ENCODE peak calls at places on chromosomes 2 and 18, in five cellular contexts. S, D, W, R and A are unnamed samples.

GRCh38 chr2:147511491-147511948 is 333.3 kb upstream of the ACVR2A start:
- DNase-seq in S (no peak), D (no peak), W (no peak), R (peak), A (no peak)

GRCh38 chr2:27202829-27203228 is 9.0 kb upstream of the ATRAID start:
- DNase-seq in S (no peak), D (no peak), W (no peak), R (no peak), A (no peak)

GRCh38 chr2:237130562-237131421 is 45.1 kb downstream of the COPS8 start:
- DNase-seq in S (no peak), D (no peak), W (no peak), R (no peak), A (no peak)

GRCh38 chr2:153575171-153575853 is 96.8 kb upstream of the RPRM start:
- DNase-seq in S (no peak), D (no peak), W (no peak), R (no peak), A (no peak)

GRCh38 chr18:56269958-56270357 is 368.4 kb downstream of the TXNL1 start:
- DNase-seq in S (no peak), D (no peak), W (no peak), R (no peak), A (no peak)

GRCh38 chr2:230921806-230922595 is 3.0 kb downstream of the GPR55 start:
- DNase-seq in S (peak), D (no peak), W (no peak), R (no peak), A (no peak)

GRCh38 chr18:43279015-43279758 is 1.9 kb upstream of the SYT4 start:
- DNase-seq in S (peak), D (no peak), W (no peak), R (peak), A (peak)

GRCh38 chr18:23784811-23785245 is 95.6 kb downstream of the LAMA3 start:
- DNase-seq in S (no peak), D (no peak), W (no peak), R (peak), A (peak)

GRCh38 chr2:240820607-240821428 is 799 bp upstream of the KIF1A start:
- DNase-seq in S (peak), D (no peak), W (peak), R (no peak), A (peak)

GRCh38 chr18:72811047-72811446 is 56.7 kb downstream of the NETO1 start:
- DNase-seq in S (no peak), D (no peak), W (no peak), R (no peak), A (no peak)

GRCh38 chr18:41576643-41577042 is 378.4 kb upstream of the PIK3C3 start:
- DNase-seq in S (no peak), D (no peak), W (no peak), R (no peak), A (no peak)

DNA sequence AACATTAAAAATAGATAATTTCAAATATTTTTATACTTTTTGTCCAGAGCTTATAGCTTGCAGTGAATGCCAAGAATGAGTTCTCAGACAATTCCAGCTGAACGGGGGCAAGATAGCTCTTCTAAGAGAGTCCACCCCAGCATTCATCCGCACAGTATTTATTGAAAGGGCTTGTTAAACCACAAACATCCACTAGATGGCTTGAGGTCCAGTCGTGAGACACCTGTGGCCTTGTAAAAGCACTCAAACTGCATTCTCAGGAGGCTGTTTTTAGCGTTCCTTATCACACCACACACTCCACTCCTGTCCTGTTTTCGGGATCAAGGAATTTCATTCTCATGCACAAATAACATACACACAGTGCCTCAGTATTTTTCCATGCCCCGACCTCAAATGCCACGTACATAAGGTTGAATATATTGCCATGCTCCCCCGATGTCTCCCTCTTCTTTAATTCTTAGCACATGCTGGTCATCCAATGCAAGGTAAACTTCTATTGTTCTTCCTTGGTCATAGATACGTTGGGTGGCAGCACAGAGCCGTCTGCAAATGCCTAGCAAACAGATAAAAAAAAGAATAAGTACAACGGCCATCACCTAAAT is 47.4 kb downstream of the DNAJC10 start:
- DNase-seq in S (peak), D (no peak), W (peak), R (peak), A (peak)
- TF ChIP-seq CTCF in S (peak), D (peak), W (peak), R (peak), A (peak)

DNA sequence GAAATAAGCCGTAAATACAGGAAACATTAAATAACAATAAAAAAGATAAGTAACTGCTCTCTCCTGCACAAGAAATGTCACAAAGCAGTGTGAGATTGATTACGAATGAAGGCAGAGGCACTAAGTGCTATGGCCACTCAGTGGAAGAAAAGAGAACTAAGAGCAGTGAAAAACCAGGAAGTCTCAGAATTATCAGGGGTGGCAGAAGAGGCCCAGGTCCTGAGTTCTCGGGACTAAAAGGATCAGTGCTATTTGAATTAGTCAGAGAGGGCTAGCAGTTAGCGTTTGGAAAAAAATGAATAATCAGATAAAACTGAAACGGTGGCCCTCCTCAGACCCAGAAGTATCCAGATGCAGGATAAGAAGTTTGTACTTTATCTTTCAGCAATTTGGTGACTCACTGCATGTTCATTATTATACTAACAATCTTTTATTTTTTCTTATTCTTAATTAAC is 367.1 kb downstream of the ZEB2 start:
- DNase-seq in S (no peak), D (no peak), W (no peak), R (peak), A (no peak)
- TF ChIP-seq CTCF in S (peak), D (no peak), W (no peak), R (no peak), A (no peak)

DNA sequence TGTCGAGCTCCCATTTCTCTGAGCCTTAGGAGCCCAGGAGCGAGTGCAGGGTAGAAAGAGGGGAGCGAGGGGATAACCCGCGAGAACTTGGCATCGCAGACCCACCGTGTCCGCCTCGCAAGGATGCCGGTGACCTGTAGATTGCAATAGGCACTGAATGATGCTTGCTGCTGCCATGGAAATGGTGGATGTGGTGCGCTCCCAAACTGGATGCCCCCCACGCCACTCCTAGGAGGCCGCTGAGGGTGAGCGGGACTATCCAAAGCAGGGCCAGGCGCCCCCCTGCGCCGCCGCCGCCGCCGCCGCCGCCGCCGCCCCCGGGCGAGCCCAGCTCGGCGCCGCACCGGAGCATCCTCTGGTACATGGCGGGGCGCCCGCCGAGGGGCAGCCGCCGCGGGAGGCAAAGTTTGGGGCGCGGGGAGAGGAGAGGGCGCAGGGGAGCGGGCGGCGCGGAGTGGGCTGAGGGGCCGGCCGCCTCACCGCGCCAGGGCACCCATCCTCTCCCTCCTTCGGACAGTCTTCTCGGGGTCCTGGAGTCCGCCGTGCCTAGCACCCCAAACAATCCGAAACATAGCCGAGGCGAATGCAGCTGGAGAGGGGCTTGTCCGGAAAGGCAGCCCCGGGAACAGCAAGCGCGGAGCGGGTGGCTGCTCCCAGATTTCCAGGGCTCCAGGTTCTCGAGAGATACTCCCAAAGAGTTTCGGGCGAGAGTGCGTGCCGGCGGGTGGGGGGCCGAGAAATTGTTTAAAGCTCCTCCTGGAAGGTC is 685.2 kb downstream of the NRXN1 start:
- DNase-seq in S (peak), D (no peak), W (peak), R (no peak), A (no peak)
- TF ChIP-seq CTCF in S (no peak), D (no peak), W (no peak), R (no peak), A (no peak)

GRCh38 chr2:5367321-5367720 is 324.9 kb upstream of the SOX11 start:
- DNase-seq in S (no peak), D (no peak), W (no peak), R (no peak), A (no peak)

GRCh38 chr2:5364361-5364760 is 327.8 kb upstream of the SOX11 start:
- DNase-seq in S (no peak), D (no peak), W (no peak), R (no peak), A (no peak)

GRCh38 chr2:5365871-5366461 is 326.2 kb upstream of the SOX11 start:
- DNase-seq in S (peak), D (peak), W (peak), R (peak), A (peak)

GRCh38 chr2:5373200-5373599 is 319.0 kb upstream of the SOX11 start:
- DNase-seq in S (peak), D (no peak), W (peak), R (no peak), A (no peak)

GRCh38 chr2:5368263-5368662 is 323.9 kb upstream of the SOX11 start:
- DNase-seq in S (no peak), D (no peak), W (no peak), R (no peak), A (no peak)
- TF ChIP-seq CTCF in S (peak), D (peak), W (peak), R (no peak), A (no peak)

GRCh38 chr2:43192039-43192438 is 34.4 kb downstream of the ZFP36L2 start:
- DNase-seq in S (peak), D (no peak), W (no peak), R (no peak), A (no peak)
- TF ChIP-seq CTCF in S (peak), D (peak), W (peak), R (no peak), A (no peak)

GRCh38 chr2:136658201-136658600 is 107.1 kb upstream of the THSD7B start:
- DNase-seq in S (no peak), D (no peak), W (no peak), R (no peak), A (no peak)
- TF ChIP-seq CTCF in S (no peak), D (no peak), W (no peak), R (no peak), A (no peak)